ENCODE peak calls at places on chromosomes 12 and 14, in ten cellular contexts. J is astrocyte of the spinal cord, P is tibial artery, E is transverse colon, B is WTC11, H is cardiac muscle cell, T is left ventricle myocardium inferior, M is pancreas, W is mesothelial cell of epicardium, G is body of pancreas. C is an unnamed sample.

GRCh38 chr14:70887207-70888150 is 19.8 kb upstream of the PCNX1 start:
- DNase-seq in J (peak; percentile 80), P (no peak), E (no peak), B (no peak), H (peak; percentile 41), T (no peak), M (no peak), W (no peak), G (no peak), C (no peak)

GRCh38 chr14:43155924-43156323 is 1351.2 kb downstream of the FSCB start:
- DNase-seq in J (no peak), P (no peak), E (no peak), B (no peak), H (no peak), T (no peak), M (no peak), W (no peak), G (no peak), C (no peak)

GRCh38 chr12:31650927-31651326 is 8.6 kb upstream of the ETFBKMT start:
- DNase-seq in J (no peak), P (no peak), E (peak; percentile 36), B (no peak), H (peak; percentile 34), T (no peak), M (peak; percentile 54), W (no peak), G (no peak), C (peak; percentile 52)

GRCh38 chr12:93325855-93326254 is 51.9 kb upstream of the NUDT4 start:
- DNase-seq in J (peak; percentile 83), P (no peak), E (no peak), B (no peak), H (peak; percentile 10), T (no peak), M (no peak), W (no peak), G (no peak), C (no peak)

GRCh38 chr12:132117558-132117875 is 26.6 kb downstream of the DDX51 start:
- DNase-seq in J (no peak), P (no peak), E (no peak), B (peak; percentile 43), H (no peak), T (no peak), M (no peak), W (no peak), G (no peak), C (no peak)

GRCh38 chr14:87386453-87386980 is 606.5 kb downstream of the GALC start:
- DNase-seq in J (no peak), P (no peak), E (no peak), B (no peak), H (no peak), T (no peak), M (no peak), W (no peak), G (no peak), C (no peak)

GRCh38 chr12:82366182-82366581 is 7.9 kb downstream of the METTL25 start:
- DNase-seq in J (no peak), P (no peak), E (no peak), B (no peak), H (no peak), T (no peak), M (no peak), W (no peak), G (no peak), C (no peak)

GRCh38 chr14:73788871-73789590 is 62.6 kb upstream of the PTGR2 start:
- DNase-seq in J (no peak), P (no peak), E (no peak), B (no peak), H (peak; percentile 77), T (no peak), M (no peak), W (no peak), G (no peak), C (no peak)

GRCh38 chr12:12323606-12324005 is 26.4 kb downstream of the MANSC1 start:
- DNase-seq in J (no peak), P (no peak), E (no peak), B (no peak), H (no peak), T (no peak), M (no peak), W (no peak), G (no peak), C (no peak)
- TF ChIP-seq CTCF in J (no peak), P (no peak), E (no peak), B (no peak), H (no peak), T (no peak), M (no peak), W (no peak), G (no peak), C (no peak)

DNA sequence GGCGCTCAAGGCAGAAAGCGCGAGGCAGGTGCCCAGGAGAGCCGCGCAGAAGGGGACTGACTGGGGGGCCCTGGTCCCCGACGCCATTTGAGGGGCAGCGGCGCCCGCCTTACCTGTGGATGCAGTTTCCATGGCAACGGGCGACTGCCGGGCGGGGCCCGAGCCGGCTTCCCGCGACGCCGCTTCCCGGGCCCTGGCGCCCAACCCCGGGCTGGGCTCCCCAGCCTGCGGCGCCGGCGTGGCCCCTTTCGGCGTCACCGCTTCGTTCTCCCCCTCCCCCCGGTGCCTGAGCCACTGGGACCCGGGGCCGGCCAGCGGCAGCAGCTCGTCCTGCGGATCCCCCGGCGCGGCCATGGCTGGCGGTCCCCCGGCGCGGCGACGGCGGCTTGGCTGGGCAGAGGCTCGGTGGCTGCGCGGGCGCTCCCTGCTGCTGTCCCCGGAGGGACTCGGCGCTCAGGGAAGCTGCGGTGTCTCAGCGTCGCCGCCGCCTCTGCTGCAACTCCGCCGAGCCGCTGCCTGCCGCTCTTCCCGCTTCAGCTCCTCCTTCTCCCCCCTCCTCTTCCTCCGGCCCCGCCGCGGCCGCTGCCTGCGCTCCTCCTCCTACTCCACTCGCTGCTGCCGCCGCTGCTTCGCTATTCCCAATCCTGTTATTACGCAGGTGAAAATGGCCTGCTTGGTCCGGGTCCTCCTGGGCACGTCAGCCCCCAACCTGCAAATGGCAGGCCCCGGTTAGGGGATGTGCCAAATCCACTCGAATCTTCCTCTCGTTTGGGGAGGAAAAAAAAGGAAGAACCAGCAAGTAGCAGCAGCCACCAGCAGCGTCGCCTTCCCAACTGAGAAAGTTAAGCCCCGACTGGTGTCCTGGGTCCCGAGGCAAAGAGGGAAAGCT is at the start of gene RTN1:
- DNase-seq in J (peak; percentile 49), P (peak; percentile 89), E (peak; percentile 25), B (peak; percentile 71), H (peak; percentile 59), T (peak; percentile 51), M (peak; percentile 63), W (peak; percentile 56), G (peak; percentile 53), C (peak; percentile 61)
- TF ChIP-seq CTCF in J (no peak), P (no peak), E (no peak), B (no peak), H (no peak), T (no peak), M (no peak), W (no peak), G (no peak), C (no peak)

GRCh38 chr12:5971194-5971850 is 26.3 kb upstream of the ANO2 start:
- DNase-seq in J (no peak), P (no peak), E (no peak), B (no peak), H (no peak), T (no peak), M (no peak), W (no peak), G (no peak), C (no peak)

GRCh38 chr12:5967645-5968415 is 22.8 kb upstream of the ANO2 start:
- DNase-seq in J (no peak), P (no peak), E (no peak), B (no peak), H (no peak), T (no peak), M (no peak), W (no peak), G (no peak), C (no peak)

GRCh38 chr12:5969156-5969973 is 24.3 kb upstream of the ANO2 start:
- DNase-seq in J (no peak), P (no peak), E (no peak), B (no peak), H (no peak), T (no peak), M (no peak), W (no peak), G (no peak), C (no peak)

GRCh38 chr12:5973461-5974115 is 28.5 kb upstream of the ANO2 start:
- DNase-seq in J (no peak), P (no peak), E (no peak), B (no peak), H (no peak), T (no peak), M (no peak), W (no peak), G (no peak), C (no peak)

DNA sequence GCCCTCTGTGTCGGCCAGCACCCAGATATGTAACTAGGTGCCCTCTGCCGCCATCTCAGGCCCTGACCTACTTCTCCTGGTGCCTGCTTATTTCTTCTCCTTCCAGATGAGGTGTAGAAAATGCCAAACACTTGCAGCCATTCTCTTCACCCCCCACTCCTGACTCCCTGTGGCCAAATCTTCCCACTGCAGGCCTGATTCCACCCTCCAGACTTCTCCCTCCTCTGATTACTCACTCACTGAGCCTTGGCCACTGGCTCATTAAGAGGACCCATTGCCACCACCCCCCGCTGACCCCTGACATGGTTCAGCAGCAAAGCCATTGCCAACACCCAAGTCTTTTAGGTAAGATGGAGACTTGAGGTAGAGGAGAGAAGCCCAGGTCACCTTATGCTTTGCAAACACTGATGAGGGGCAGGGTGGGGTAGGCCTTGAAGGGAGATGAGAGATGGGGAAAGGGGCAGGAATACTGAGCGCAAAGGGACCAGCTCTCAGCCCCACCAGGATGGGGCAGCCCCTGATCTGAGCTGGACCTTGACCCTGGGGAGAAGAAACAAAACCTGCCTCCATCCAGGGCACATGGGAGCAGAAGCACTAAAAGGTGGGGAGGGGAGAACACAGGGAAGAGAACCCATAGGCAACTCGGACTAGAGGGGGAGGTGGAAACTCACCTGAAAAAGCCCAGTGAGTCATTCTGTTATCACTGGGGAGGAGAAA is 25.1 kb upstream of the ANO2 start:
- DNase-seq in J (no peak), P (no peak), E (no peak), B (no peak), H (no peak), T (no peak), M (no peak), W (no peak), G (no peak), C (no peak)
- TF ChIP-seq CTCF in J (no peak), P (no peak), E (no peak), B (no peak), H (no peak), T (no peak), M (no peak), W (no peak), G (no peak), C (no peak)

DNA sequence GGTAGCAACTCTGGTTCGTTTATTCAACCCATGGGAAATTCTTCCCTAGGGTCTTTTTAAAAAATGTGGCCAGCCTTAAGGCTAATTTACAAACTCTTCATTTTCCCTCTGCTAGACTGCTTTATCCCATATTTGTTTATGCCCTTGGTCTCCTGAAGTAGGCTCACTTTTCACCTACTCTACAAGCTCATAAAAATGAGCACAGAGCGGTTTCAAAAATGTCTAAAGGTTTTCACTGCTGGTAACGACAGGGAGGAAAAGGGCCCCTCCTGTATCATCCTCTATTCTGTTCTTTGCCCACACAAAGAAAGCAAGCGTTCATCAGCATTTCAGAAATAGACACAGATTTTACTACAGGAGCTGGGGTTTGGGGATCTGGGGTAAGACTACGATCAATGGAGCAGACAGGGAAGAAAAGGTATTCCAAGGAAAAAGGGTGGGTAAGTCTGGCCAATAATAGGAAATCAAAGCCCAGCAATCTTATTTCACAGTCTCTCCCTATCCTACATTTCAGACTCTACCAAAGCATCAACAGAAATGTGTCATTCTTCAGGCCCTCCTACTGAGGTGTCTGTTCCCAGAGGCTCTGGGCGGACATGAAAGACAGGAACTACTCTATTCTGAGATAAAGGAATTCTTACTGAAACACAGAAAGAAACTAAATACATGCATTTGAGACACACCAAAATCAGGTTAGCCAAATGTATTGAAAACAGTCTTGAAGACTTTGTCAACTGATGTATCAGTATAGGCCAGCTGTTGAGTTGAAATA is 86.4 kb downstream of the SPPL3 start:
- DNase-seq in J (no peak), P (no peak), E (no peak), B (no peak), H (no peak), T (no peak), M (no peak), W (no peak), G (no peak), C (no peak)
- TF ChIP-seq CTCF in J (no peak), P (no peak), E (no peak), B (no peak), H (no peak), T (no peak), M (no peak), W (no peak), G (no peak), C (no peak)